ENCODE peak calls at places on chromosomes 7 and 10, in five cellular contexts. S, Z, M, D and I are unnamed samples.

GRCh38 chr7:50599385-50599784 is 34.2 kb upstream of the DDC start:
- DNase-seq in S (no peak), Z (no peak), M (no peak), D (no peak), I (no peak)

GRCh38 chr10:86688398-86688921 is 20.1 kb downstream of the LDB3 start:
- DNase-seq in S (peak), Z (peak), M (peak), D (peak), I (peak)

GRCh38 chr10:63057509-63057908 is 75.6 kb upstream of the NRBF2 start:
- DNase-seq in S (no peak), Z (no peak), M (no peak), D (no peak), I (no peak)

GRCh38 chr7:25565949-25566348 is 337.7 kb upstream of the NPVF start:
- DNase-seq in S (peak), Z (peak), M (peak), D (peak), I (peak)

GRCh38 chr7:99829520-99830160 is 1.8 kb downstream of the CYP3A43 start:
- DNase-seq in S (no peak), Z (no peak), M (no peak), D (no peak), I (no peak)

GRCh38 chr10:58266003-58266825 is 1.5 kb downstream of the IPMK start:
- DNase-seq in S (peak), Z (no peak), M (no peak), D (no peak), I (no peak)

GRCh38 chr7:130087364-130087763 is 17.0 kb downstream of the KLHDC10 start:
- DNase-seq in S (peak), Z (no peak), M (no peak), D (no peak), I (no peak)

GRCh38 chr7:149239345-149240143 is at the start of gene ZNF212:
- DNase-seq in S (peak), Z (peak), M (peak), D (peak), I (peak)

GRCh38 chr10:95225136-95225535 is 31.1 kb downstream of the ACSM6 start:
- DNase-seq in S (no peak), Z (no peak), M (no peak), D (no peak), I (no peak)

GRCh38 chr10:79483948-79484347 is 28.4 kb upstream of the EIF5AL1 start:
- DNase-seq in S (peak), Z (no peak), M (peak), D (no peak), I (peak)

GRCh38 chr10:78784454-78785414 is 284.0 kb upstream of the ZMIZ1 start:
- DNase-seq in S (no peak), Z (no peak), M (no peak), D (no peak), I (peak)

GRCh38 chr7:97024209-97025129 is at the start of gene DLX5:
- DNase-seq in S (peak), Z (no peak), M (no peak), D (no peak), I (peak)

GRCh38 chr10:24202181-24202570 is 6.8 kb upstream of the KIAA1217 start:
- DNase-seq in S (no peak), Z (no peak), M (no peak), D (no peak), I (no peak)

GRCh38 chr10:102231357-102232318 is 5.5 kb downstream of the ELOVL3 start:
- DNase-seq in S (no peak), Z (peak), M (no peak), D (peak), I (no peak)

GRCh38 chr10:127905623-127906261 is 1.2 kb upstream of the PTPRE start:
- DNase-seq in S (no peak), Z (no peak), M (no peak), D (no peak), I (peak)

GRCh38 chr7:2452074-2452507 is 24.1 kb downstream of the GRIFIN start:
- DNase-seq in S (no peak), Z (peak), M (no peak), D (no peak), I (no peak)

GRCh38 chr10:116905845-116906210 is 56.5 kb downstream of the ENO4 start:
- DNase-seq in S (no peak), Z (no peak), M (no peak), D (no peak), I (no peak)

GRCh38 chr7:115748123-115748738 is 282.3 kb downstream of the TFEC start:
- DNase-seq in S (peak), Z (no peak), M (no peak), D (no peak), I (no peak)

GRCh38 chr7:129517931-129518330 is 15.6 kb downstream of the SMKR1 start:
- DNase-seq in S (no peak), Z (no peak), M (no peak), D (no peak), I (no peak)

GRCh38 chr7:8590225-8590624 is 156.8 kb downstream of the NXPH1 start:
- DNase-seq in S (no peak), Z (no peak), M (no peak), D (no peak), I (no peak)

GRCh38 chr10:110042891-110043290 is 35.1 kb downstream of the ADD3 start:
- DNase-seq in S (no peak), Z (no peak), M (no peak), D (no peak), I (no peak)

GRCh38 chr7:144818516-144818915 is 17.3 kb downstream of the TPK1 start:
- DNase-seq in S (no peak), Z (no peak), M (no peak), D (no peak), I (no peak)

GRCh38 chr7:45174966-45175765 is 17.6 kb downstream of the RAMP3 start:
- DNase-seq in S (no peak), Z (no peak), M (no peak), D (no peak), I (no peak)

GRCh38 chr7:158821173-158822021 is 7.9 kb downstream of the ESYT2 start:
- DNase-seq in S (peak), Z (no peak), M (no peak), D (no peak), I (no peak)

GRCh38 chr7:92608380-92609322 is 18.5 kb upstream of the FAM133B start:
- DNase-seq in S (no peak), Z (peak), M (no peak), D (no peak), I (no peak)

GRCh38 chr10:63665765-63666164 is 144.6 kb downstream of the REEP3 start:
- DNase-seq in S (peak), Z (no peak), M (no peak), D (no peak), I (no peak)

GRCh38 chr10:30830672-30831230 is 200.9 kb downstream of the ZNF438 start:
- DNase-seq in S (no peak), Z (no peak), M (no peak), D (no peak), I (peak)

GRCh38 chr7:76430211-76430610 is 5.5 kb downstream of the ZP3 start:
- DNase-seq in S (no peak), Z (no peak), M (no peak), D (no peak), I (no peak)

GRCh38 chr7:102122026-102122425 is 164.6 kb upstream of the SH2B2 start:
- DNase-seq in S (peak), Z (no peak), M (no peak), D (no peak), I (no peak)

GRCh38 chr7:102120666-102121065 is 166.0 kb upstream of the SH2B2 start:
- DNase-seq in S (no peak), Z (no peak), M (no peak), D (no peak), I (no peak)

GRCh38 chr7:102129636-102130370 is 156.9 kb upstream of the SH2B2 start:
- DNase-seq in S (no peak), Z (no peak), M (no peak), D (no peak), I (no peak)

GRCh38 chr7:102128303-102128702 is 158.4 kb upstream of the SH2B2 start:
- DNase-seq in S (no peak), Z (no peak), M (no peak), D (no peak), I (no peak)

GRCh38 chr7:102125127-102125561 is 161.5 kb upstream of the SH2B2 start:
- DNase-seq in S (peak), Z (peak), M (peak), D (no peak), I (no peak)
- TF ChIP-seq CTCF in S (peak), Z (no peak), M (peak), D (no peak), I (no peak)

GRCh38 chr7:42237891-42238531 is 1.0 kb upstream of the GLI3 start:
- DNase-seq in S (peak), Z (peak), M (peak), D (no peak), I (peak)
- H3K4me3 ChIP-seq in S (peak), Z (peak), M (peak), D (peak), I (no peak)

DNA sequence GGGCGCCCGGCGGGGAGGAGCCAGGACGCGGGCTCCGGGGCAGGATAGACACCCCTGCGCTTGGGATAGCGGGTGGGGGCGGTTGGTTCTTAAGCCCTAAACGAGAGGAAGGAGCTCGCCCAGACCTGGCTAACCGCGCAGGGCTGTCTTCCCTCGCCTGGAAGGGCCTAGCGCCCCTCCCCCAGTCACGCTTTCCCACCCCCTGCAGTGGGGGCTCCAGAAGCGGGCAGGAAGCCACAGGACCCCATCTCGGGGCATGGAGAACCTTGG is 6.5 kb downstream of the SHH start:
- DNase-seq in S (no peak), Z (no peak), M (no peak), D (no peak), I (no peak)
- TF ChIP-seq POLR2A in S (no peak), Z (no peak), M (no peak), D (no peak), I (no peak)

DNA sequence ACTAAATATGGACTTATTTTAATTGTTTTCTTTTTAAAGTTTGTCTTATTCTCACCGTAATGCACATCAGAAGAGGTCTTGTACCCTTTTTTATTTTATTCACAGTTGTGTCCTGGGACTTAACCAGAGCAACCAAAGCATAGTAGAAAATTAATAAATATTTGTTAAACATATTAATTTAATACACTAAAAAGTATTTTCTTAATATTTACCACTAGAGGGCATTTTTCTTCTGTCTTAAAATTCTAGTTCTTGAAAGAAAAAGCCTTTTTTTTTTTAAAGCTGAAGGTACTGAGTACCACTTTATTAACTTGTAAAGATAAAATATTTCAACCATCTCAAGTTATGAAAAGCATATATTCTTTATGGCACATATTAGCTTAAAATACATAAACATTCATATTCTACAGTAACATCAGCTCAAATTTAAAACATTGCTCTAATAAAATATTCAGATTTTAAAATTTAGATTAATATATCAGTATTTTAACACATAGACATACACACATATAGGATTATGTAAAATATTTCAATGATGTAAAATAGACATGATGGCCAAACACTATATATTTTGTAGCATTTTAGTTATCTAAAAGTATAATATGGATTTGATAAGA is 260.4 kb downstream of the SEMA3A start:
- DNase-seq in S (peak), Z (no peak), M (no peak), D (no peak), I (no peak)
- TF ChIP-seq CTCF in S (peak), Z (no peak), M (no peak), D (no peak), I (no peak)

DNA sequence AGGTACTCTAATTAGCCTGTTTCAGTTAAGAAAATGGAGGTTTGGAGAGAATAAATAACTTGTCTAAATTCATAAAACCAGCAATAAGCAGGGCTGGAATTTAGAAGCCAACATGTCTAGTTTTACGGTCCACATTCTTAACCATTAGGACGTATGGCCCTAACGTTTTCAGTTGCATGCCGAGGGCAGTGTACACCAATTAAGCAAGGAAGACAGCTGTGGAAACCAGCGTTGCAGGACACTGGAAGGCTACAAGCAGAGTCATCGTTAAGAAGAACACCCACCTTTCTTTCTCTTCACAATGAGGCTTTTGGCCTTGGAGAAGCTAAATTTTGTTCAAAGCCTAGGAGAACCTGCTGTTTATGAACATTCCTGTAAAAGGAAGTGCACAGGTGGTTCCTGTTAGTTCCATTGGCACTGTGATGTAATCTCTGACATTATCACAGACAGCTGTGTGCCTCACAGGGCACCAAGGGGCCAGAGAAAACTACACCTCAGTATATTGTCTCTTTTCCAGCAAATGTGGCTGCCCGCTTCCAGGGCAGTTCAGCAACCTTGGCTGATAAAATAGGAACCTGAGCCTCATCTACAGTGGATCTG is 21.0 kb downstream of the MPP7 start:
- DNase-seq in S (no peak), Z (no peak), M (no peak), D (no peak), I (no peak)
- H3K4me3 ChIP-seq in S (no peak), Z (no peak), M (no peak), D (no peak), I (no peak)

GRCh38 chr10:45419673-45420020 is 45.6 kb downstream of the ALOX5 start:
- DNase-seq in S (no peak), Z (no peak), M (no peak), D (no peak), I (no peak)
- TF ChIP-seq POLR2A in S (no peak), Z (no peak), M (no peak), D (no peak), I (no peak)

GRCh38 chr10:99297033-99297432 is 32.1 kb upstream of the CNNM1 start:
- DNase-seq in S (no peak), Z (no peak), M (no peak), D (no peak), I (no peak)
- TF ChIP-seq CTCF in S (no peak), Z (no peak), M (no peak), D (no peak), I (no peak)

DNA sequence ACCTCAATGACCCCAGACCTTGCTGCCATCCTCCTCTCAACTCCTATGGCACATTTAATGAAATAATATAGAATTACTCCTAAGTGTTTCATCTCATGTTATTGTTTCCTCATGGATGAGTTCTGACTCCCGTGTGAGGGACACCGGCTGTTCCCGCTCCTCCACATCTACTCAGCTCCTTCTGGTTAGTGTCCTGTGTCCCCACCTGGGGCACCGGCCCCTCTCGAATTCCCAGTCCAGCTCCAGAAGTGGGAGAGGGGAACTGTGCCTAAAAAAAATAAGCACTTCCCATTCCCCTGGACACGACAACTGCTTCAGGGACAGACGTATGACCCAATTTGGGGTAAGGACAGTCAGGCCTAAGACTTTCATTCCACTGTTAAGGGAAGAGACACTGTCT is 58.3 kb downstream of the PIP4K2A start:
- DNase-seq in S (no peak), Z (no peak), M (no peak), D (no peak), I (no peak)
- H3K4me3 ChIP-seq in S (no peak), Z (no peak), M (no peak), D (no peak), I (no peak)

DNA sequence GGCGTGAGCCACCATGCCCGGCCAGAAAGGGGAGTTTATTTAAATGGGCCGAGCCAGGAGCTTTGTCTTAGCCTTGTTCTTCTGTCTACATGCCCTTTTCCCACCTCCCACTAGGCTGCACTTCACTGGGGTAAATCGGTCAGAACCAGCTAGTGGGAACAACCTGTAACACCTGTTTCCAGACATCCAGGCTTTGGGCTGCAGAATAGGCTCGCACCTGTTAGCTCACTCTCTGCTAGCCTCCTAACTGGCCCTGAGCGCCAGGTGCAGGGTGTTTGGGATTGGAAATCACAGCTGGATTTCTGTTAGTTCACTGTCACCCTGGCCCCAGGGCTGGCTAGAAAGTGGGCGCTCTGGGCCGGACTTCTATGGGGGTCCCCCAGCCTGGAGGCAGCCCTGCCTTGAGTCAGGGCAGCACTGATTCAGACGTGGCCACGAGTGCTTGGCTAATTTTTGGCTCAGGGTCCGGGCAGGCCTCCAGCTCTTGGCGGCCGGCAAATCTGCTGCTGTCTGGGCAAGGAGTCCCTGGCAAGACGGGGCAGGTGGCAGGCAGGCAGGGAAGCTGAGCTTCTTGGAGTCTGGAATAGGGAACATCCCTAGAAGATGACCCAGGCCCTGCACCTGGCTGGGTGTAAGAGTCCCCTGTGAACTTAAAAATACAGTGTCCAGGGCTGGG is 48.6 kb downstream of the GTF2IRD1 start:
- DNase-seq in S (no peak), Z (no peak), M (no peak), D (peak), I (no peak)
- TF ChIP-seq POLR2A in S (no peak), Z (no peak), M (no peak), D (no peak), I (no peak)

GRCh38 chr10:106043833-106044232 is 1120.7 kb downstream of the SORCS1 start:
- DNase-seq in S (peak), Z (no peak), M (no peak), D (no peak), I (no peak)

DNA sequence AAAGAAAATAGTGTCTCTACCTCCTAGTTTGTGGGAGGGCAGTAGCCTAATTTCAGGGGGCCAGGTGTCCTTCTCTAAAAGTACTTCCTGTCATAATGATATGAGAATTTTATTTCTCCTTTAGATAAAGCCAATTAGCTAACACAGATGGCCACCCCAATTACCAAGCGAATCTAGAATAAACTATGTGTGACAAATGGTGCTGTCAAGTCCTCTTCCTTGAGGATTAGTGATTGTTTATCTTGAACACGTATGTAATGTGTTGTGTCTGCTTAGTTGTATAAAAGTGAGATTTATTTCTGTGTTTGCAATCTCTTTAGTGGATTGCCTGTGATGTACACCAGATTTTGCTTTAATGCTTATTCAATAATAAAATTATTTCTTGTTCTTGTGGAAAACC is 1120.0 kb downstream of the SORCS1 start:
- DNase-seq in S (no peak), Z (no peak), M (no peak), D (no peak), I (no peak)
- TF ChIP-seq CTCF in S (no peak), Z (no peak), M (no peak), D (no peak), I (no peak)